ENCODE peak calls at places on chromosomes 12 and 14, in four cellular contexts. Q is mesenchymal stem cell, Y is H1, H is IMR-90. G is an unnamed sample.

GRCh38 chr12:4787965-4788364 is 67.8 kb downstream of the GALNT8 start:
- DNase-seq in Y (no peak), H (no peak), Q (no peak), G (no peak)

GRCh38 chr12:121805171-121805687 is 1.4 kb downstream of the SETD1B start:
- DNase-seq in Q (peak), Y (no peak), H (no peak), G (no peak)

GRCh38 chr12:50187084-50187900 is 20.1 kb upstream of the CERS5 start:
- DNase-seq in H (peak), Q (peak), Y (no peak), G (no peak)

GRCh38 chr14:99698642-99699041 is 14.5 kb downstream of the CYP46A1 start:
- DNase-seq in Q (no peak), Y (peak), H (no peak), G (no peak)

GRCh38 chr14:105324080-105324778 is 9.7 kb downstream of the PACS2 start:
- DNase-seq in Q (no peak), Y (peak), H (no peak), G (no peak)

GRCh38 chr12:123498126-123498825 is 35.2 kb downstream of the RILPL1 start:
- DNase-seq in Y (no peak), Q (no peak), H (no peak), G (no peak)

GRCh38 chr14:48490756-48491155 is 815.4 kb upstream of the MDGA2 start:
- DNase-seq in H (no peak), Q (no peak), Y (no peak), G (no peak)

GRCh38 chr14:105187935-105188524 is 6.9 kb upstream of the NUDT14 start:
- DNase-seq in Y (no peak), Q (no peak), H (no peak), G (no peak)

GRCh38 chr14:54169254-54169924 is 212.8 kb upstream of the BMP4 start:
- DNase-seq in Q (peak), H (peak), Y (no peak), G (no peak)

GRCh38 chr12:47021298-47021697 is 58.1 kb upstream of the PCED1B start:
- DNase-seq in H (peak), Y (no peak), Q (peak), G (peak)

GRCh38 chr12:117151195-117152031 is 38.9 kb downstream of the FBXO21 start:
- DNase-seq in Y (peak), H (peak), Q (peak), G (peak)

GRCh38 chr12:114406326-114407033 is 536 bp upstream of the TBX5 start:
- DNase-seq in H (peak), Q (no peak), Y (no peak), G (peak)

GRCh38 chr12:109179927-109180326 is 63.5 kb downstream of the ACACB start:
- DNase-seq in Y (no peak), H (no peak), Q (no peak), G (no peak)

GRCh38 chr12:108634225-108634795 is 616 bp upstream of the SELPLG start:
- DNase-seq in Q (no peak), Y (no peak), H (no peak), G (no peak)

GRCh38 chr12:52975820-52976573 is 27.1 kb downstream of the KRT18 start:
- DNase-seq in H (peak), Q (peak), Y (no peak), G (no peak)

GRCh38 chr12:68962855-68963455 is 30.0 kb upstream of the CPM start:
- DNase-seq in Q (peak), H (peak), Y (no peak), G (no peak)

GRCh38 chr12:5907812-5908211 is 37.2 kb downstream of the ANO2 start:
- DNase-seq in Q (no peak), Y (no peak), H (no peak), G (no peak)

GRCh38 chr12:76137611-76138010 is 53.1 kb upstream of the NAP1L1 start:
- DNase-seq in Y (no peak), Q (peak), H (peak), G (no peak)

GRCh38 chr14:71371711-71372396 is 464.6 kb downstream of the PCNX1 start:
- DNase-seq in Y (no peak), H (peak), Q (peak), G (no peak)

GRCh38 chr14:82872494-82872893 is 1338.8 kb upstream of the SEL1L start:
- DNase-seq in H (no peak), Q (no peak), Y (peak), G (no peak)

GRCh38 chr12:72346331-72346944 is 74.3 kb downstream of the TRHDE start:
- DNase-seq in Y (peak), Q (peak), H (peak), G (peak)

GRCh38 chr14:32366256-32366655 is 37.2 kb downstream of the AKAP6 start:
- DNase-seq in Y (no peak), H (no peak), Q (peak), G (no peak)

GRCh38 chr14:105065280-105066228 is at the start of gene GPR132:
- DNase-seq in Q (no peak), H (no peak), Y (no peak), G (no peak)

GRCh38 chr12:42474391-42474790 is 115.2 kb downstream of the PRICKLE1 start:
- DNase-seq in Q (peak), H (peak), Y (no peak), G (no peak)

GRCh38 chr14:67497716-67498115 is 9.2 kb upstream of the TMEM229B start:
- DNase-seq in H (no peak), Q (no peak), Y (no peak), G (no peak)

GRCh38 chr14:79896009-79896408 is 315.3 kb downstream of the DIO2 start:
- DNase-seq in Y (no peak), Q (peak), H (peak), G (no peak)

GRCh38 chr12:54929998-54930397 is 54.6 kb downstream of the TESPA1 start:
- DNase-seq in Q (no peak), H (no peak), Y (no peak), G (no peak)

GRCh38 chr12:104121001-104121400 is 17.0 kb downstream of the NFYB start:
- DNase-seq in H (peak), Y (no peak), Q (peak), G (no peak)

GRCh38 chr12:93122569-93123091 is 193.5 kb upstream of the EEA1 start:
- DNase-seq in Y (no peak), H (no peak), Q (no peak), G (no peak)

GRCh38 chr14:101784631-101785030 is 23.1 kb downstream of the PPP2R5C start:
- DNase-seq in Q (no peak), Y (no peak), H (no peak), G (no peak)

GRCh38 chr14:101780390-101780789 is 18.9 kb downstream of the PPP2R5C start:
- DNase-seq in Q (peak), H (no peak), Y (no peak), G (no peak)

GRCh38 chr14:101780887-101781239 is 19.4 kb downstream of the PPP2R5C start:
- DNase-seq in Q (peak), Y (peak), H (no peak), G (no peak)

GRCh38 chr14:101783260-101784016 is 21.9 kb downstream of the PPP2R5C start:
- DNase-seq in Y (no peak), Q (no peak), H (no peak), G (no peak)

DNA sequence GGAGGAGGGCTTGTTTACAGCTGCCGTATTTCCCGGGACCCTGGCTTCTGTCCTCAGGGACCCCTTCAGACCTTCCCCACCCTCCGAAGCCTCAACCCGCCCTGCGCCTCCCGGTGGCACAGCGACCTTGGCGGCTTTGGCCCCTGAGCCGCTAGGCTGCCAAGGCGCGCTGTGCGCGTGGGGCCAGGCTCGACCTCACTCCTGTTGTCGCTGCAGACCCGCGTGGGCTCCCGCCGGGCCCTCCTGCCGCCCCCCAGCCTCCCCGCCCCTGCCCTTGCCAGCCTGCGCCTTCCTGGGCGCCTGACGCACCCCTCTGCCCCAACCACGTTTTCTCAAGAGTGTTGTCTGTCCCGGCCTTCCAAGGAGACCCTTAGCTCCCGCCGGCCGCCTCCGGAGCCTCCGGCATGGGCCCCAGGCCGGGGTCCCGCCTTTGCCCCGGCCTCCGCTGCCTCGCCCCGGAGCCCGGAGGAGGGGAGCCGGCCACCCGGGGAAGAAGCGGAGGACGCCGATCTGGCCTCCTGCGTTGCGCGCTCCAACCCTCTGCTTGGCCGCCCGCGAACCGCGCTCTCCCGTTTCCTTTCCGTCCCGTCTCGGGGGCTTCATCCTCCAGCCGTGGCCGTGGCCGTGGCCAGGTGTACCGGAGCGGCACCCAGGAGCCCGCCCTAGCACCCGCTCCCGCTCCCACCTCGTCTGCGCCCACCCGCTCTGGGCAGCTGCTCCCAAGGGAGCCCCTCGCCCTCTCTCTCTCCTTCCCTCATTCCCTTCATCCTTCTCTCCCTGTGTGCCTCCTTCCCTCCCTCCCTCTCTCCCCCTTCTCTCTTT is 19.9 kb downstream of the PPP2R5C start:
- DNase-seq in Q (peak), Y (peak), H (no peak), G (no peak)
- H2AFZ ChIP-seq in Q (no peak), Y (peak), H (peak), G (peak)

GRCh38 chr14:77032483-77032853 is 4.0 kb upstream of the IRF2BPL start:
- DNase-seq in H (no peak), Q (no peak), Y (no peak), G (no peak)

GRCh38 chr14:77031680-77032482 is 3.4 kb upstream of the IRF2BPL start:
- DNase-seq in Q (peak), Y (no peak), H (peak), G (no peak)

GRCh38 chr14:77035267-77035666 is 6.8 kb upstream of the IRF2BPL start:
- DNase-seq in Q (no peak), H (no peak), Y (no peak), G (no peak)

GRCh38 chr14:77032854-77033621 is 4.5 kb upstream of the IRF2BPL start:
- DNase-seq in Y (peak), H (peak), Q (peak), G (peak)

DNA sequence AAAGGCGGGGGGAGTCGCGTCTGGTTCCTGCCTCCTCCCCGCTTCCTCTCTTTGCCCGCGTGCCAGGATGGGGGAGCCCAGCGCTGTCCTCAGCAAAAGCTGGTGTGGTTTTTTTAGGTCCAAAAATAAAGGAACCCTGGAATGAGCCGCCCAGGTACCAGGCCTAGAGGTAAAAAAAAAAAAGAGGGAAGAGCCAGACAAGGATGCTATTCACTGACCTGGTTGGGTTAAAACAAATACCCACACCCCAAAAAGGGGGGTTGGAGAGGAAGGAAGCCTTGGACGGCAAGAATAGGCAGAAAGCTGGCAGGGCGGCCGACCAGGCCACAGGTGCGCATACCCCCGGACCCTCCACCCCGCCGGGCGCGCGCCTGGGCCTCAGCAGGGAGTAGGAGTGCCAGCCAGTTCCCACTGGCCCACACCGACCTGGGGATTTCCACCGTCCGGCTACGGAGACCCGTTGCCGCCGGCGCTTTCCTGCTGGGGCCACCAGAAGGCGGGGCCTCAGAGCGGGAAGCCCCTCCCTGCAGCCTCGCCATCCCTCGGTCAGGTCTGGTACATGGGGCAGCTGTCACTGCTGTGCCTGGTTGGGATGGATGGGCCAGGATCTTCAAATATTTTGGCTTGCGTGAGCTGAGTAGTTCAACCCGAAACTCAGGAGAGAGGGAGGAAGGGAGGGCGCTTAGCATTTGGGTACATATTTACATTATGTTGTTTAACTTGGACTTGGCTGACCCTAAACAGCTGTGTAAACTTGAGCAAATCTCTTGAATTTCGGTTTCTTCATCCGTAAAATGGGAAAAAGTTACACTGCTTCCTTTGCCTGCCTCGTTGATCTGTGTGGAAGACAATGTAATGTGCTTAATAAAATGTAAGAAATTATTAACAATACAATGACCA is 5.4 kb upstream of the IRF2BPL start:
- DNase-seq in H (peak), Q (peak), Y (peak), G (peak)
- H4K91ac ChIP-seq in H (peak), Q (peak), Y (peak), G (no peak)

DNA sequence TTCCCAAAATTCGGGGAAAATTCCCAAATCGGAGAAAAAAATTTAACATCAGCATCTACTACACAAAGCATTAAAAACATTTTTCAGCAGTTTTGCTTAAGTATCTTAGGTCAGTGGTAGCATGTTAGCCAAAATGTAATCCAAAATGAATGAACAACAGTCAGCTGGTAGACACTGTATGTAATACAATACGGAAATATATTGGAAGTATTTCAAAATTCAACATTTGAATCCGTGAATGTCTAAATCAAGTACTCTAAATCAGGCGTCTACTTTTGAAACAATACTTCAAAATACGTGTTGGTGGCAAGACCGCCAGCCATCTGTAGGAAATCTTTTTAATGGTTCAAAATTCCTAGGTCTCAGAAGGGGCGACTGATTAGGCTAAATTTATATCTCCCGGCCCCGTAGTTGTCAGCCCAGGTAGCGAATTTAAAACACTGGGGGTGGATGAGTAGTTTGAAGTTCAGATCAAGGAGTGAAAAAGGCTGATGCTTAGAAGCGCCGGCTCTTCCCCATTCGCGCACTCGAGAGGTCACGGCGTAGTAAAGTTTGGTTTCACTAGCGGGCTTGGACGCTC is 1.0 kb downstream of the SCAF11 start:
- DNase-seq in H (peak), Y (no peak), Q (no peak), G (peak)
- H2AFZ ChIP-seq in H (peak), Y (peak), Q (no peak), G (peak)

DNA sequence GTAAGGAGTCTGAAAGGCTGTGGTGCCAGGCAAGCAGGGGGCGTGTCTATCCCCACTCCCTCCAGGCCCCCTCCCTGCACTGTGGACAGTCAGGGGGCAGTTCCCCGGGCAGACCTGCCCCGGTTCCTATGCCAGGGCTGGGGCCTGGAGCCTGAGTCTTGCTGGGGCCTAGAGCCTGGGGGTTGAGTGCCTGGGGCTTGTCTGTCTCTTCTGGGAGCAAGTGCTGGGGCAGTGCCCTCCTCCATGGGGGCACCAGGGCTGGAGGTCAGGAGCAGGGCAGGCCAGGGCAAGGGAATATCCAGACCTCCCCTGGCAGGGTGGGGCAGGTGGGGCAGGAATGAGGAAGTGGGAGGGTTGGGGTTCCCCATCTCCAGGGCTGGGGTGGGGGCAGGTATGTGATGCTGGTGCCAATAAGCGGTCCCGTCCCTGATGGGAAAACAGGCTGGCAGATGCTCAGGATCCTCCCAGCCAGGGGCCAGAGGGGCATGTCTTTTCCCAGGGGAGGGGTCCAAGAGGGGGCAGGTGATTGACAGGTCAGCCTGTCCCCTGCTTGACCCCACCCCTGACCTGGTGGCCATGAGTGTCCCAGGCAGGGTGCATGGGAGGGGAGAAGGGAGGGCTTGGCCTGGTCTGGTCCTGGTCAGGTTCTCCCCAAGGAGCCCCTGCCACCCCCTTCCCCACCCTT is 11.8 kb upstream of the TNFAIP2 start:
- DNase-seq in Q (no peak), Y (no peak), H (no peak), G (no peak)
- H4K91ac ChIP-seq in Q (peak), Y (peak), H (no peak), G (no peak)

DNA sequence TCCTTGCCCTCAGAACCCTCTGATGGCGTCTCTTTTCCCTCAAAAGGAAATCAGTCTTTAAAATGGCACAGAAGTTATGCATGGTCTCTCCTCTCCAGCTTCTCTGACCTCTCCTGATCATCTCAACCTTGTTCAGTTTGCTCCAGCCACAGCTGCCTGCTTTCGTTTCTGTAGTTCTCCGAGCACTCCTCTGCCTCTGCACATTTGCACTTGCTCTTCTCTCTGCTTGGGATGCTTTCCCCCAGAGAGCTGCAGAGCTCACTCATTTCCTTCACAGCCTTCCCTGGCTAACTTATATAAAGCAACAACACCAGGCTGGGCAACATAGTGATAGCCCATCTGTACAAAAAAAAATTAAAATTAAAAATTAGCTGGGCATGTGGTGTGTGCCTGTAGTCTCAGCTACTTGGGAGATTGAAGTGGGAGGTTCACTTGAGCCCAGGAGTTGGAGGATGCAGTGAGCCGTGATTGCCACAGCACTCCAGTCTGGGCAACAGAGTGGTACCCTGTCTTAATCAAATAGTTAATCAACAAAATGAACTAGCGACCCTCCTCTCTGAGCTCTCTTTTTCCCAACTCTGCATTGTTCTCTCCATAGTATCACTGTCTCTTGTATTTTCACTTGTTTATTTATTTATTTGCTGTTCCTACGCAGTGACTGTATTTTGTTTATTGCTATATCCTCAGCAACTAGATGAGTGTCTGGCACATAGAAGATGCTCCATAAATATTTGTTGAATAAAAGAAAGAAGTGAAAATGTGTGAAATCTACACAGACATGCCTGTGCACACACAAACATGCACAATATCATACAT is 37.7 kb downstream of the PPFIBP1 start:
- DNase-seq in Q (peak), H (no peak), Y (no peak), G (no peak)
- H2AFZ ChIP-seq in Q (no peak), H (no peak), Y (no peak), G (no peak)

DNA sequence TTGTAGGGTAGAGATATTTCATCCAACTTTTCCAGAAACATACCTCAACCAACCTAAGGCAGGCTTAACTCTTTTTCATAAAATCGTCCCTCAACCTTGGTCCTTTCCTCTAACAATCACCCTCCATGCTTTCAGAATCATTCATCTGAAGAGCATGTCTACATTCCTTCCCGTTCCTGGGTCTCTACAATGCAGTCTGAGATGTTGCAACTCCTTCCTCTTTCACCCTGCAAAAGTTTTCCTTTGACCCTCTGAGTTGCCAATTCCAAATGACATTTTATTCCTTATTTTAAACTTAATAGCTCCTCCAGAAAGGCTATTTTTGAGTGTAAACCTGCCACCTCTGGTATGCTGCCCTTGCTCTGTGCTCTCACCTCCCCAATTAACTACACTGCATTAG is 16.7 kb downstream of the SLC7A7 start:
- DNase-seq in Q (no peak), Y (no peak), H (no peak), G (no peak)
- H4K91ac ChIP-seq in Q (no peak), Y (no peak), H (no peak), G (no peak)